ENCODE peak calls at places on chromosomes 5 and 9, in eight cellular contexts. X, H, J, S, W, P, B and M are unnamed samples.

GRCh38 chr5:77129386-77129785 is 42.3 kb upstream of the ZBED3 start:
- DNase-seq in X (peak), B (no peak), W (no peak), S (no peak), H (no peak), J (no peak), P (peak), M (peak)

GRCh38 chr9:83034587-83034986 is 28.4 kb downstream of the RASEF start:
- DNase-seq in H (no peak), B (no peak), P (no peak), W (no peak), J (no peak), S (no peak), X (peak), M (peak)

GRCh38 chr5:36078430-36078829 is 11.7 kb upstream of the UGT3A2 start:
- DNase-seq in H (no peak), P (no peak), S (no peak), X (no peak), W (no peak), B (no peak), J (no peak), M (no peak)

GRCh38 chr5:15500326-15500958 is 462 bp downstream of the FBXL7 start:
- DNase-seq in B (no peak), P (no peak), W (no peak), H (peak), J (no peak), X (no peak), S (no peak), M (no peak)

GRCh38 chr5:157222506-157223230 is 42.0 kb downstream of the ITK start:
- DNase-seq in B (no peak), X (peak), H (no peak), W (no peak), S (peak), P (no peak), J (no peak), M (peak)

GRCh38 chr9:113990975-113991471 is 87.1 kb downstream of the AMBP start:
- DNase-seq in W (no peak), H (no peak), S (no peak), B (no peak), X (no peak), P (no peak), J (no peak), M (no peak)

GRCh38 chr9:134515026-134515821 is 126.4 kb upstream of the COL5A1 start:
- DNase-seq in S (no peak), B (no peak), J (no peak), X (no peak), H (no peak), W (no peak), P (no peak), M (no peak)

GRCh38 chr5:173395257-173395932 is 67.2 kb upstream of the STC2 start:
- DNase-seq in B (no peak), J (no peak), H (no peak), P (no peak), S (no peak), W (no peak), X (no peak), M (peak)

GRCh38 chr9:38682713-38683112 is 37.2 kb downstream of the FAM240B start:
- DNase-seq in S (no peak), B (no peak), H (no peak), X (peak), P (no peak), W (no peak), J (no peak), M (peak)

GRCh38 chr9:23774266-23774665 is 51.8 kb downstream of the ELAVL2 start:
- DNase-seq in H (no peak), X (no peak), P (no peak), J (no peak), W (no peak), S (no peak), B (no peak), M (no peak)

GRCh38 chr9:136687721-136688223 is 515 bp upstream of the AGPAT2 start:
- DNase-seq in X (peak), B (no peak), W (peak), J (no peak), H (peak), S (no peak), P (no peak), M (no peak)

GRCh38 chr9:124487491-124488182 is 19.6 kb downstream of the NR5A1 start:
- DNase-seq in H (peak), X (no peak), W (no peak), P (no peak), J (no peak), S (no peak), B (no peak), M (no peak)

GRCh38 chr5:157612071-157612476 is 36.5 kb upstream of the ADAM19 start:
- DNase-seq in S (no peak), H (no peak), J (no peak), W (no peak), X (peak), B (no peak), P (no peak), M (no peak)